ENCODE peak calls at places on chromosomes 6 and 20, in eight cellular contexts. S is body of pancreas, C is gastrocnemius medialis, J is endothelial cell of umbilical vein, X is hepatocyte, R is IMR-90, U is lung, D is heart right ventricle. V is an unnamed sample.

GRCh38 chr6:155366325-155366724 is 52.0 kb upstream of the TFB1M start:
- DNase-seq in S (no peak), C (no peak), J (no peak), X (no peak), R (no peak), U (no peak), D (no peak), V (no peak)

GRCh38 chr6:139027620-139028182 is 844 bp upstream of the ABRACL start:
- DNase-seq in S (no peak), C (no peak), J (peak; percentile 52), X (peak; percentile 72), R (peak; percentile 63), U (no peak), D (no peak), V (peak; percentile 20)

GRCh38 chr6:46983007-46983411 is 59.1 kb downstream of the ADGRF1 start:
- DNase-seq in S (no peak), C (no peak), J (peak; percentile 27), X (peak; percentile 46), R (no peak), U (no peak), D (no peak), V (no peak)

GRCh38 chr6:10824297-10824696 is 14.0 kb downstream of the MAK start:
- DNase-seq in S (no peak), C (no peak), J (no peak), X (no peak), R (no peak), U (no peak), D (no peak), V (no peak)

GRCh38 chr6:155142163-155142901 is 121.5 kb upstream of the CLDN20 start:
- DNase-seq in S (no peak), C (no peak), J (peak; percentile 97), X (no peak), R (no peak), U (no peak), D (no peak), V (no peak)

GRCh38 chr6:96582457-96582856 is 19.5 kb downstream of the FHL5 start:
- DNase-seq in S (no peak), C (no peak), J (no peak), X (no peak), R (no peak), U (no peak), D (no peak), V (no peak)

GRCh38 chr6:24761193-24761835 is 13.4 kb upstream of the GMNN start:
- DNase-seq in S (no peak), C (no peak), J (no peak), X (no peak), R (no peak), U (no peak), D (no peak), V (no peak)

GRCh38 chr20:43922614-43923013 is 8.0 kb downstream of the TOX2 start:
- DNase-seq in S (no peak), C (no peak), J (no peak), X (no peak), R (no peak), U (no peak), D (no peak), V (no peak)

GRCh38 chr6:29499704-29500103 is 11.9 kb upstream of the MAS1L start:
- DNase-seq in S (no peak), C (no peak), J (no peak), X (no peak), R (no peak), U (peak; percentile 3), D (no peak), V (no peak)

GRCh38 chr6:106527979-106528378 is 101.3 kb downstream of the RTN4IP1 start:
- DNase-seq in S (no peak), C (no peak), J (peak; percentile 85), X (no peak), R (peak; percentile 98), U (no peak), D (no peak), V (no peak)

GRCh38 chr20:45288376-45288775 is 18.3 kb upstream of the RBPJL start:
- DNase-seq in S (no peak), C (no peak), J (no peak), X (no peak), R (no peak), U (no peak), D (no peak), V (no peak)

GRCh38 chr6:169702640-169703246 is 817 bp downstream of the C6orf120 start:
- DNase-seq in S (peak; percentile 29), C (no peak), J (no peak), X (peak; percentile 53), R (peak; percentile 19), U (peak; percentile 50), D (peak; percentile 22), V (peak; percentile 50)

GRCh38 chr6:42338573-42339218 is 113.0 kb downstream of the TRERF1 start:
- DNase-seq in S (no peak), C (no peak), J (peak; percentile 84), X (peak; percentile 30), R (peak; percentile 99), U (no peak), D (no peak), V (no peak)

GRCh38 chr6:19434065-19434464 is 403.1 kb upstream of the ID4 start:
- DNase-seq in S (no peak), C (no peak), J (no peak), X (no peak), R (no peak), U (no peak), D (no peak), V (no peak)
- H3K27me3 ChIP-seq in S (no peaks in the 10 kb centered on the region), C (no peaks in the 10 kb centered on the region), J (no peaks in the 10 kb centered on the region), X (no peaks in the 10 kb centered on the region), R (no peaks in the 10 kb centered on the region), U (no peaks in the 10 kb centered on the region), D (no peaks in the 10 kb centered on the region), V (no peaks in the 10 kb centered on the region)

GRCh38 chr20:53201588-53201987 is 229.4 kb downstream of the TSHZ2 start:
- DNase-seq in S (no peak), C (no peak), J (no peak), X (no peak), R (no peak), U (no peak), D (no peak), V (no peak)

GRCh38 chr20:53191957-53192356 is 219.8 kb downstream of the TSHZ2 start:
- DNase-seq in S (no peak), C (no peak), J (no peak), X (no peak), R (no peak), U (no peak), D (no peak), V (no peak)

GRCh38 chr20:53194310-53194709 is 222.2 kb downstream of the TSHZ2 start:
- DNase-seq in S (no peak), C (no peak), J (no peak), X (no peak), R (no peak), U (no peak), D (no peak), V (no peak)

GRCh38 chr20:53194891-53195290 is 222.7 kb downstream of the TSHZ2 start:
- DNase-seq in S (no peak), C (no peak), J (no peak), X (no peak), R (no peak), U (no peak), D (no peak), V (no peak)

DNA sequence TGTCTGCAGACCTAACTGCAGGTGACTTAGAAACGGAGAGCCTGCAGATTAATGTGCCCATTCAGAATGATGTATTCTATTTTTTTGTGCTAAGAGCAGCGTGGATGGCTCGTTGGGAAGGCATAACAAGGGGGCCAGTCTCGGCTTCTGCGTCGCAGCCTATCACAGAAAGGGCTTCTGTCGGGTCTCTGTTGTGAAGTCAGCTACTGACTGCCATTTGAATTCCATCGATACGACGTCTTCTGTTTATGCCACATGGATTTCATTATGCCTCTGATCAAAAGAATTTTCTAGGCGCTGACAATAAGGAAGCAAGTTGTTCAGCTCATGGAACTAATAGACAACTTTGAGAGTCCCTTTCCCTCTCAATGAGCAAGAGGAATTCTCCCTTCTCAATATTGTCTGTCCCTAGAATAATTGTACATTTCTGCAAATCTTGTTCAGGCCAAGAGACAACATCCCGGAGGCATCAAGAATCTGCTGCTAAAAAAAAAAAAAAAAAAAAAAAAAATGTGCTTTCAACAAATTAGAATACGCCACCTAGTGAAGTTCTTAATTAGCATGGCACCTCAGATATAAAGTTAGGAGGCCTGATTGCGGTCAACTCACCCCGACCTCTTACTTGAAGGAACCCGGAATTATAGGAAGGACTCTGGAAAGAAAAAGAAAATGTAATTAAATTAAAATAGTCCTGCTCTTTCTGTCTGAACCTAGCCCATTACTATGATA is 223.9 kb downstream of the TSHZ2 start:
- DNase-seq in S (no peak), C (no peak), J (no peak), X (no peak), R (no peak), U (no peak), D (no peak), V (no peak)
- TF ChIP-seq CTCF in S (no peak), C (no peak), J (no peak), X (no peak), R (no peak), U (no peak), D (no peak), V (no peak)

DNA sequence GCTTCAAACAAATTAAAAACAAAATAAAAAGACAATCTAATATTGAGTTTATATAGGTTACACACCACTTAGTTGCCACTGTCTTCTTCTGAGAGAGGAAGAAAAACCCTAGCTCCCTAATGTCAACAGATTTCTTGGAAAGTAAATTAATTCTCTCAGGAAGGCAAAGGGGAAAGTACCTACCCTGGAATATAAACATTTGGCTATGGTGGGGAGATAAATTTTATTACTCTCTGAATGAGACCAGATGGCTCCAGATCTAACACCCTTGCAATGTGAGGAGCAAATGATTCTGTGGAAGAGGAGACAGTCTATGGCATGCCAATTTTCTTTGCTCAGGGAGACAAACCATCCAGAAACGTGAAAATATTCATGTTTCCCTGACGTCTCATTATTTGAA is 4.3 kb upstream of the IL20RA start:
- DNase-seq in S (no peak), C (no peak), J (no peak), X (no peak), R (no peak), U (no peak), D (no peak), V (no peak)
- H3K27me3 ChIP-seq in S (no peaks in the 10 kb centered on the region), C (peaks cover 17% of the 10 kb centered on the region), J (peaks cover 10% of the 10 kb centered on the region), X (no peaks in the 10 kb centered on the region), R (peaks cover 24% of the 10 kb centered on the region), U (no peaks in the 10 kb centered on the region), D (no peaks in the 10 kb centered on the region), V (peaks cover 61% of the 10 kb centered on the region)

DNA sequence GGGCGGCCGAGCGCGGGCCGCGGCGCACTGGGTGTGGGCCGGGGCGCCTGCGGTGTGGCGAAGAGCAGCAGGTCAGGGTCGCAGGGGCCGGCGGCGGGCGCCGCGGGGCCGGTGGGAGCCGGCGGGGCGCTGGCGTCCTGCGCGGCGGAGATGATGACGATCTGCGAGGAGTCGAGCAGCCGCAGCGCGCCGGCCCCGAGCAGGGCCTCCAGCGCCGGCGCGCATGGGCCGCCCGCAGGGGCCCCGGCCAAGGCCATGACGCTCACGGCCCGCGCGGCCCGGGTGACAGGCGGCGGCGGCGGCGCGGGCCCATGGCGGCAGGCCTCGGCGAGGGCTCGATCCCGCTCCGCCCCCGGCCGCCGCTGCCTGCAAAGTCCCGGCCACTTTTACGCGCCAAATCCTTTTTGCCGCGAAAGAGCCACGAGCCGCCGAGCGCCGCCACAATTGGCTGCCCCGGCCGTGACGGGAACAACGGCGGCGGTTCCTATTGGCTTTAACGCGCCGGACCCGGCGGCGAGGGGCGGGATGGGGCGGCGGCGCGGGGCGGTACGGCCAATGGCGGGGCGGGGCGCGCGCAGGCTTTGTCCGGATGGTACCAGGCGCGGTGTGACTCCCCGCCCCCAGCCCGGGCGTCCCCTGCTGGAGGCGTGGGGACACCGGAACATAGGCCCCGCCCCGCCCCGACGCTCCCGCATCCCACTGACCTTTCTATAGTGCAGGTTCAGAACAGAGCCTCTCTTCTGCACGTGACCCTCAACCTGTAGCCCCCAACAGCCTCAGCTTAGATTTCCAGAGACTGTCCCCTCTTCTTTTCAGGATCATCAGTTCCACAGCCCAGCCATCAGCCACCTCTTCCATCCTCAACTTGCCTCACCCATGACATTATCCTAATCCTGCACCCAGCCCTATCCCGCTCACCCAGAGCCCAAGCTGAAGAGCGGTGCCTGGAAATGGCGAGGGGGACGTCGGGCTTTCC is at the start of gene E2F1:
- DNase-seq in S (peak; percentile 95), C (peak; percentile 93), J (peak; percentile 95), X (peak; percentile 99), R (peak; percentile 84), U (peak; percentile 95), D (peak; percentile 97), V (peak; percentile 91)
- TF ChIP-seq CTCF in S (peak; percentile 31), C (peak; percentile 42), J (no peak), X (peak; percentile 36), R (peak; percentile 30), U (peak; percentile 16), D (peak; percentile 64), V (peak; percentile 23)

V was measured in CD4-positive, alpha-beta T cell.